ENCODE peak calls at places on chromosomes 4 and X, in ten cellular contexts. D is RWPE1; C is GM23338; K is mesenchymal stem cell; B is dorsolateral prefrontal cortex; W is naive thymus-derived CD4-positive, alpha-beta T cell; P is stomach; V is tibial artery; T is effector memory CD4-positive, alpha-beta T cell; F is caudate nucleus. M is an unnamed sample.
A peak's percentile ranks its signal among the peaks of the same experiment; 100 is the strongest.

GRCh38 chr4:44056721-44057151 is 391.9 kb downstream of the KCTD8 start:
- DNase-seq in D (no peak), C (peak; percentile 95), K (peak; percentile 0), B (no peak), W (no peak), P (no peak), V (no peak), T (no peak), F (no peak), M (no peak)

GRCh38 chr4:111937368-111937767 is 207.9 kb upstream of the FAM241A start:
- DNase-seq in D (peak; percentile 45), C (peak; percentile 47), K (peak; percentile 47), B (no peak), W (no peak), P (no peak), V (no peak), T (no peak), F (no peak), M (no peak)

GRCh38 chr4:86894465-86894864 is 2.2 kb upstream of the C4orf36 start:
- DNase-seq in D (no peak), C (no peak), K (no peak), B (no peak), W (no peak), P (no peak), V (no peak), T (no peak), F (no peak), M (no peak)

GRCh38 chr4:4457803-4458550 is 71.1 kb downstream of the NSG1 start:
- DNase-seq in D (no peak), C (peak; percentile 27), K (peak; percentile 78), B (no peak), W (no peak), P (no peak), V (no peak), T (no peak), F (no peak), M (no peak)

GRCh38 chrX:113048896-113049295 is 208.3 kb upstream of the AMOT start:
- DNase-seq in D (no peak), C (no peak), K (no peak), B (no peak), W (no peak), P (no peak), V (no peak), T (no peak), F (no peak), M (no peak)

GRCh38 chr4:90357117-90357710 is 230.0 kb downstream of the CCSER1 start:
- DNase-seq in D (peak; percentile 20), C (peak; percentile 74), K (peak; percentile 64), B (no peak), W (no peak), P (no peak), V (no peak), T (no peak), F (no peak), M (no peak)

GRCh38 chrX:124217289-124218251 is 114.9 kb upstream of the TEX13D start:
- DNase-seq in D (peak; percentile 5), C (peak; percentile 42), K (peak; percentile 30), B (no peak), W (peak; percentile 78), P (no peak), V (no peak), T (peak; percentile 67), F (no peak), M (peak; percentile 35)

GRCh38 chr4:102730968-102731533 is 29.7 kb downstream of the MANBA start:
- DNase-seq in D (no peak), C (peak; percentile 70), K (no peak), B (no peak), W (no peak), P (no peak), V (no peak), T (no peak), F (no peak), M (no peak)

GRCh38 chrX:148536961-148537360 is 36.5 kb downstream of the AFF2 start:
- DNase-seq in D (no peak), C (no peak), K (no peak), B (no peak), W (no peak), P (no peak), V (no peak), T (no peak), F (no peak), M (no peak)

GRCh38 chr4:173281001-173281400 is 53.2 kb downstream of the HMGB2 start:
- DNase-seq in D (no peak), C (no peak), K (no peak), B (no peak), W (no peak), P (no peak), V (no peak), T (no peak), F (no peak), M (no peak)

DNA sequence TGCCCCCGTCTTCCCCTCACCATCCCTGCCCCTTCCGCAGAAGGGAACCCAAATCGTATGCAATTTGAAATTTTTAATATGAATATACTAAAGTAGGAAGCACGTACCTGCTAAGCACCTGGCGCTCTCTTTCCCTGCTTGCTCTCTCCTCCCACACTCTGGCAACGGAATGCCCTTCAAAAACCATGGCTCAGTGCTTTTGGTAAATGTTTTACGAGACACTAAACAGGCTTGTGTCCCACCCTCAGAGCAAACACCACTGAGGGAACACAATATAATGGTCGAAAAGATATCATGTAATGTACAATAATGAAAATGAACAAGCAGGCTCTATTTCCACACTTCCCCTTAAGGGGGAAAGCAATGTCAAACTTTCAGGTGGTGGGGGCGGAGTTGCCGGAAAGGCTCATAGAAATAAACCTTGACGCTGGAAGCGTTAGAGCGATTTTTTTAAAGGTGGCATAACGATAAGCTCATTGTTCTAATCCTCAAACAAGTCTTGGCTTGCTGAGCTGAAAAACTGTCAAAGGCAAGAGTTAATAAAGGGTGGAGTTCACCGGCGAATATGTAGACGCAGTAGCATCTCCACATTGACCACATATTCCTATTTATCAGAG is 115.1 kb downstream of the RBM47 start:
- DNase-seq in D (peak; percentile 31), C (no peak), K (no peak), B (no peak), W (no peak), P (peak; percentile 83), V (no peak), T (no peak), F (no peak), M (no peak)
- H3K27ac ChIP-seq in D (no peak overlapping the region), C (no peak overlapping the region), K (peak overlapping the region; percentile 74), B (no peak overlapping the region), W (no peak overlapping the region), P (peak overlapping the region; percentile 83), V (no peak overlapping the region), T (no peak overlapping the region), F (no peak overlapping the region), M (peak overlapping the region; percentile 30)

GRCh38 chr4:88195666-88196365 is 37.4 kb upstream of the ABCG2 start:
- DNase-seq in D (no peak), C (peak; percentile 73), K (no peak), B (no peak), W (no peak), P (no peak), V (no peak), T (no peak), F (no peak), M (no peak)
- H3K27ac ChIP-seq in D (no peak overlapping the region), C (peak overlapping the region; percentile 76), K (no peak overlapping the region), B (no peak overlapping the region), W (no peak overlapping the region), P (no peak overlapping the region), V (no peak overlapping the region), T (no peak overlapping the region), F (no peak overlapping the region), M (no peak overlapping the region)

GRCh38 chrX:10102046-10102704 is 54.6 kb upstream of the CLCN4 start:
- DNase-seq in D (no peak), C (no peak), K (no peak), B (no peak), W (no peak), P (no peak), V (no peak), T (no peak), F (no peak), M (no peak)

GRCh38 chrX:10101269-10101668 is 55.5 kb upstream of the CLCN4 start:
- DNase-seq in D (no peak), C (no peak), K (peak; percentile 62), B (no peak), W (no peak), P (no peak), V (no peak), T (no peak), F (no peak), M (no peak)

GRCh38 chrX:10098235-10098819 is 58.4 kb upstream of the CLCN4 start:
- DNase-seq in D (no peak), C (no peak), K (no peak), B (no peak), W (peak; percentile 69), P (no peak), V (no peak), T (peak; percentile 33), F (no peak), M (no peak)

GRCh38 chrX:10095698-10096432 is 60.9 kb upstream of the CLCN4 start:
- DNase-seq in D (no peak), C (no peak), K (no peak), B (no peak), W (no peak), P (no peak), V (no peak), T (no peak), F (no peak), M (no peak)

DNA sequence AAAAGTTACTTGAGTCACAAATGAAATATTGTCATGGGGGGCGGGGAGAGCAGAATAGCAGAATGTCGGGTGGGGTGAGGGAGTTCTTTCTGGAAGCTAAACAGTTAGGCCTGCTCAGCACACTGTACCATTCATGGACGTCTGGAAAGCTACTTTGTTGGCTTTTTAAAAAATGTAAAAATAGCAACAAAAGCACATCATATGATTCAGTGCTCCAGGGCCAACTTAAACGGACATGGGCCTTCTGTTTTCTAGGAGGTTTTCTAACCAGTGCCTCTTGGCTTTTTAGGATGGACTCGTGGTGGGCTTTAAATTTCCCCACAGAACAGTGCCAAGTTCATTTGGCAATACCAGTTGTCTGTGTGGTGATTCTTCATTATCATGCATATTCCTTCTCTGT is 57.4 kb upstream of the CLCN4 start:
- DNase-seq in D (no peak), C (no peak), K (no peak), B (no peak), W (no peak), P (no peak), V (no peak), T (no peak), F (no peak), M (no peak)
- H3K27ac ChIP-seq in D (no peak overlapping the region), C (no peak overlapping the region), K (no peak overlapping the region), B (peak overlapping the region; percentile 86), W (peak overlapping the region; percentile 73), P (peak overlapping the region; percentile 72), V (peak overlapping the region; percentile 81), T (peak overlapping the region; percentile 64), F (peak overlapping the region; percentile 74), M (no peak overlapping the region)

DNA sequence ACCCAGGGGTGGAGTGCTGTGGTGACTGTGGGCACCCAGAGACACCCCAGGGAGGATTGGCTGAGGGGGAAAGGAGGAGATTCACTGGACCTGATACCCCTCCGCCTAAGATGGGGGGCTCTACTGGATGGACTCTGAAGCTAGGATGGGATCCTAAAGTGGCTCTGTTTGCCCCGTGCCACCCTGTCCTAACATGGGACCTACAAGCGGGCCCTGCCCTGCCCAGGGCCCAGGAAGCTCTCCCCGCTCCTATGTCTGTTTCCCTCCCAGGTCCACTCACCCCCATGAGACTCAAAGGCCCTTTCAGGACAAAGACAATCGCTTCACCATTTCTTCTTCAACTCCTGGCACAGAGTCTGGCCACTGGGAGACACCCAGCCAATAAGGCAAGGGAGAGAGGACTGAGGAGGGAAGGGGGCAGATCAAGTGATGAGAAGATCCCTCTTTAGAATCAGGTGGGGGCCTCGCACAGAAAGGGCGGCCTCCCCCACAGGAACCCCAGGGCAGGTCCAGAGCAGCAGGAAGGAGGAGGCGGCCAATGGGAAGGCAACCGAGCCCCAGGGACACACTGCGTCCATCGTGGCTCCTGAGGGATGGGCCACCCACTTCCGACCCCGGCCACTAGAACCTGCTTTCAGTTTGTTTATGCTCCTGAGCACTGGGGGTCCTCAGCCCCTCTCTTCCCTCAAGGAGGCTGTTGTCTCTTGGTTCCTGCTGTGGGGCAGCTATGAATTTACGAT is 155.4 kb downstream of the AFAP1 start:
- DNase-seq in D (no peak), C (no peak), K (no peak), B (no peak), W (no peak), P (no peak), V (no peak), T (no peak), F (no peak), M (peak; percentile 52)
- H3K27ac ChIP-seq in D (no peak overlapping the region), C (no peak overlapping the region), K (no peak overlapping the region), B (no peak overlapping the region), W (no peak overlapping the region), P (no peak overlapping the region), V (peak overlapping the region; percentile 74), T (no peak overlapping the region), F (no peak overlapping the region), M (no peak overlapping the region)

M was measured in RWPE2.